ENCODE peak calls at places on chromosomes 11 and 22, in nine cellular contexts. X is cardiac fibroblast; F is tibial artery; R is brain microvascular endothelial cell; D is lower lobe of right lung; Z is GM12865; M is CD8-positive, alpha-beta T cell; C is tibial nerve; E is Peyer's patch. L is an unnamed sample.

GRCh38 chr11:106695506-106695905 is 322.8 kb downstream of the GUCY1A2 start:
- DNase-seq in X (peak; percentile 86), C (no peak), F (no peak), R (peak; percentile 66), E (no peak), Z (no peak), D (no peak), M (no peak), L (peak; percentile 54)

GRCh38 chr11:27293500-27294417 is 69.3 kb downstream of the CCDC34 start:
- DNase-seq in M (no peak), E (no peak), Z (no peak), R (peak; percentile 66), F (no peak), C (no peak), D (no peak), X (peak; percentile 75), L (no peak)

GRCh38 chr11:17230867-17231851 is 23.4 kb upstream of the PIK3C2A start:
- DNase-seq in C (no peak), Z (peak; percentile 84), R (no peak), X (no peak), D (no peak), M (no peak), F (no peak), E (no peak), L (no peak)

GRCh38 chr11:76628408-76628947 is 42.1 kb downstream of the LRRC32 start:
- DNase-seq in F (no peak), C (no peak), D (no peak), E (peak; percentile 28), M (no peak), X (no peak), Z (no peak), R (no peak), L (no peak)

GRCh38 chr11:14471127-14471526 is 28.5 kb downstream of the COPB1 start:
- DNase-seq in X (no peak), Z (no peak), D (no peak), M (no peak), F (no peak), C (no peak), R (no peak), E (no peak), L (no peak)

GRCh38 chr11:94895451-94895850 is 77.9 kb downstream of the CWC15 start:
- DNase-seq in D (no peak), C (no peak), X (peak; percentile 85), Z (no peak), E (no peak), F (no peak), M (no peak), R (peak; percentile 79), L (peak; percentile 52)

GRCh38 chr11:11583801-11584445 is 37.9 kb downstream of the GALNT18 start:
- DNase-seq in X (no peak), E (no peak), F (peak; percentile 28), R (no peak), C (no peak), D (no peak), Z (no peak), M (no peak), L (no peak)

GRCh38 chr11:86990520-86990919 is 35.3 kb upstream of the FZD4 start:
- DNase-seq in E (no peak), C (no peak), R (peak; percentile 69), F (no peak), Z (no peak), M (no peak), X (peak; percentile 81), D (no peak), L (peak; percentile 50)

GRCh38 chr11:7381937-7382336 is 103.4 kb upstream of the OLFML1 start:
- DNase-seq in Z (peak; percentile 5), E (no peak), C (no peak), R (no peak), M (no peak), X (no peak), F (no peak), D (no peak), L (no peak)

GRCh38 chr11:32221476-32222032 is 130.7 kb downstream of the RCN1 start:
- DNase-seq in F (no peak), X (no peak), M (no peak), E (no peak), C (no peak), R (no peak), D (no peak), Z (peak; percentile 17), L (no peak)

GRCh38 chr11:46382644-46383403 is 1.4 kb downstream of the MDK start:
- DNase-seq in F (no peak), M (no peak), Z (no peak), C (no peak), D (no peak), X (peak; percentile 61), E (no peak), R (no peak), L (peak; percentile 49)

GRCh38 chr11:35927730-35928129 is 16.1 kb upstream of the LDLRAD3 start:
- DNase-seq in X (peak; percentile 92), C (peak; percentile 36), M (no peak), Z (no peak), D (peak; percentile 84), R (peak; percentile 5), F (peak; percentile 75), E (no peak), L (peak; percentile 85)

GRCh38 chr22:28884754-28885375 is 1.5 kb downstream of the ZNRF3 start:
- DNase-seq in R (no peak), D (no peak), X (no peak), Z (no peak), M (no peak), F (no peak), C (no peak), E (no peak), L (no peak)

GRCh38 chr11:17793642-17794170 is 59.1 kb downstream of the KCNC1 start:
- DNase-seq in E (no peak), X (no peak), M (no peak), Z (no peak), D (no peak), C (no peak), R (no peak), F (no peak), L (no peak)

GRCh38 chr11:115912484-115912945 is 408.3 kb upstream of the CADM1 start:
- DNase-seq in R (no peak), X (no peak), E (no peak), F (no peak), M (no peak), Z (peak; percentile 83), C (no peak), D (no peak), L (no peak)

GRCh38 chr11:1263036-1263435 is 40.2 kb downstream of the MUC5B start:
- DNase-seq in D (peak; percentile 47), X (no peak), F (no peak), M (no peak), C (no peak), E (no peak), Z (no peak), R (no peak), L (no peak)
- H3K4me3 ChIP-seq in D (peak overlapping the region; percentile 62), X (peak overlapping the region; percentile 5), F (peak overlapping the region; percentile 51), M (peak overlapping the region; percentile 58), C (peak overlapping the region; percentile 38), E (peak overlapping the region; percentile 59), Z (peak overlapping the region; percentile 64), R (peak overlapping the region; percentile 37), L (no peak overlapping the region)

GRCh38 chr22:25367756-25368155 is 148.3 kb downstream of the CRYBB2 start:
- DNase-seq in X (no peak), E (no peak), M (no peak), F (no peak), C (no peak), Z (no peak), D (no peak), R (no peak), L (no peak)

GRCh38 chr22:25365491-25366261 is 146.2 kb downstream of the CRYBB2 start:
- DNase-seq in D (peak; percentile 50), X (no peak), F (no peak), R (no peak), E (no peak), M (no peak), Z (no peak), C (no peak), L (no peak)

GRCh38 chr22:25366876-25367466 is 147.5 kb downstream of the CRYBB2 start:
- DNase-seq in D (peak; percentile 28), F (no peak), X (no peak), M (no peak), E (no peak), C (no peak), R (no peak), Z (no peak), L (no peak)

GRCh38 chr22:25364736-25365241 is 145.3 kb downstream of the CRYBB2 start:
- DNase-seq in M (no peak), C (no peak), E (no peak), X (no peak), R (no peak), D (peak; percentile 50), Z (no peak), F (peak; percentile 40), L (peak; percentile 21)

DNA sequence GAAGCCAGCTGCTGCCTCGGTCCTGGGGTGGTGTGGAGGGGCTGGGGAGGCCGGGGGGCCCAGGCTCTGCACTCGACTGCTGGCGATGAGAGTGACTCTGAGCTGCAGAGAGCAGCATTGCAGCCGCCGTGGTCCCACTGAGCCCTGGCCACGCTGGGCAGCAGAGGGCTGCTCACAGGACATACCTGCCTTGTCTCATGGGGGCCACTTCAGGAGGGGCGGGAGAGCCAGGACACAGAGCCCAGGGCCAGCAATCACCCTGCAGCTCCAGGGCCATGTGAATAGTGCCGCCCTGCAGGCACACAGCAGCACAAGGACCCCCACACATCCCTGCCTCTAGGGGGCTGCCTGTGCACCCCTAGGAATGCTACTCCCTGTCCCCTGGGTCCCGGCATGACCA is 147.0 kb downstream of the CRYBB2 start:
- DNase-seq in D (peak; percentile 41), M (no peak), C (no peak), R (no peak), F (no peak), Z (no peak), E (no peak), X (no peak), L (no peak)
- TF ChIP-seq CTCF in D (no peak), M (no peak), C (no peak), R (peak; percentile 5), F (no peak), Z (no peak), E (no peak), X (no peak), L (no peak)

GRCh38 chr22:46674906-46675305 is 54.7 kb downstream of the GRAMD4 start:
- DNase-seq in C (no peak), M (no peak), D (no peak), Z (no peak), F (no peak), E (no peak), R (no peak), X (no peak), L (no peak)
- H3K4me3 ChIP-seq in C (no peak overlapping the region), M (peak overlapping the region; percentile 57), D (peak overlapping the region; percentile 19), Z (no peak overlapping the region), F (no peak overlapping the region), E (peak overlapping the region; percentile 32), R (no peak overlapping the region), X (no peak overlapping the region), L (no peak overlapping the region)

DNA sequence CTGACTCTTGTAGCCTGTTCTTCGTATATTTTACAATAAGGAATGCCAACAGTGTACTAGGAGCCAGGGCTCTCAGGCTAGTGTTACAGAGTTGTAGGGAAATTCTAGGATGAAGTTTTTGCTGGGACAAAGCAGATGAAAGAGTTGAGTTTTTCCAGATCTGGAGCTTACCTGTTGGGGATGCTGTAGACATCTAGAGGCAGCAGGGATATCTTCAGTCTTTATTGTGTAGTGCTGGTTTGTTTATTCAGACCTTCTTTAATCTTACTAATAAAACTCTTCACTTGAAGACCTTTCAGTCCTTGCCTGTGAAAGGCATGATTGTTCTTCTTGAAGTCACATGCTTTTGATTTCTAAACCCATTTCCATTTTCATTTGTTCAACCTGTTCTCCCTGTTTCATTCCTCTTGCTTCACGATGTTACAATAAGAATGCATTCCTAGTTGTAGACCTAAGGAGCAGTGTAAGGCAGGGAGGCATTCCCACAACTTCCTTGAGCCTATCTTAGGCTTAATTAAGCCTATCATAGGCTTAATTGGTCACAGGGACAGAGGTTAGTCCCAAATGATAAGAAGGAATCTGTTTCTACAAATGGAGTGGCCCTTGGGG is 7.9 kb upstream of the SLC37A2 start:
- DNase-seq in M (no peak), X (no peak), F (no peak), C (no peak), R (no peak), Z (no peak), D (no peak), E (no peak), L (no peak)
- TF ChIP-seq CTCF in M (no peak), X (no peak), F (no peak), C (no peak), R (no peak), Z (no peak), D (no peak), E (no peak), L (no peak)